ENCODE peak calls at places on chromosomes 12 and 14, in ten cellular contexts. T, S, L, E, U, A, H, O, D and M are unnamed samples.

GRCh38 chr14:81767266-81767987 is 233.8 kb upstream of the SEL1L start:
- DNase-seq in T (no peak), S (no peak), D (no peak), A (no peak), E (no peak), L (no peak), H (no peak), U (no peak), O (no peak), M (no peak)

GRCh38 chr12:76346798-76347420 is 1.3 kb downstream of the BBS10 start:
- DNase-seq in E (no peak), H (no peak), S (peak; percentile 25), L (no peak), A (no peak), T (peak; percentile 54), O (no peak), D (no peak), U (peak; percentile 50), M (no peak)

GRCh38 chr14:19800282-19801117 is 3.1 kb upstream of the OR4N2 start:
- DNase-seq in H (no peak), S (no peak), O (no peak), U (no peak), A (no peak), L (no peak), E (no peak), T (no peak), D (no peak), M (no peak)

GRCh38 chr12:119826661-119827435 is 50.3 kb downstream of the CIT start:
- DNase-seq in S (no peak), A (no peak), O (no peak), D (no peak), H (no peak), L (no peak), T (no peak), E (no peak), U (no peak), M (no peak)

GRCh38 chr12:56766535-56766934 is 3.4 kb downstream of the HSD17B6 start:
- DNase-seq in D (no peak), H (no peak), O (no peak), L (no peak), S (peak; percentile 70), T (no peak), U (no peak), A (no peak), E (no peak), M (no peak)

GRCh38 chr14:51938137-51938536 is 51.2 kb upstream of the RTRAF start:
- DNase-seq in O (no peak), A (no peak), H (no peak), S (no peak), U (no peak), T (no peak), D (no peak), L (no peak), E (no peak), M (no peak)

GRCh38 chr14:73283592-73284379 is 46.5 kb downstream of the PAPLN start:
- DNase-seq in L (no peak), D (no peak), O (no peak), A (no peak), T (peak; percentile 46), E (no peak), S (no peak), U (no peak), H (no peak), M (no peak)

GRCh38 chr12:39103552-39104165 is 198.3 kb upstream of the CPNE8 start:
- DNase-seq in E (no peak), A (no peak), T (peak; percentile 75), O (no peak), S (peak; percentile 15), H (peak; percentile 41), D (no peak), L (no peak), U (peak; percentile 59), M (no peak)

GRCh38 chr14:78698991-78699390 is 528.8 kb downstream of the NRXN3 start:
- DNase-seq in D (no peak), H (no peak), S (no peak), L (no peak), A (no peak), U (no peak), O (no peak), T (no peak), E (no peak), M (no peak)

GRCh38 chr14:66401447-66402095 is 84.6 kb upstream of the CCDC196 start:
- DNase-seq in D (no peak), A (no peak), S (no peak), U (peak; percentile 3), T (peak; percentile 4), H (no peak), O (no peak), L (no peak), E (no peak), M (no peak)

GRCh38 chr12:130139971-130140547 is 22.2 kb upstream of the FZD10 start:
- DNase-seq in O (no peak), L (no peak), A (no peak), H (no peak), D (no peak), S (no peak), T (peak; percentile 54), U (no peak), E (no peak), M (no peak)

GRCh38 chr14:65637780-65638179 is 225.2 kb downstream of the FUT8 start:
- DNase-seq in E (no peak), A (no peak), S (peak; percentile 72), U (no peak), D (no peak), O (no peak), H (no peak), T (no peak), L (no peak), M (no peak)

GRCh38 chr12:108589028-108589839 is 8.7 kb downstream of the TMEM119 start:
- DNase-seq in S (no peak), H (no peak), O (no peak), U (no peak), E (no peak), T (no peak), L (no peak), D (no peak), A (no peak), M (no peak)

GRCh38 chr14:93742761-93743160 is 45.5 kb downstream of the PRIMA1 start:
- DNase-seq in T (no peak), D (no peak), A (no peak), L (no peak), E (no peak), O (no peak), H (no peak), S (no peak), U (no peak), M (no peak)

GRCh38 chr12:113910751-113911272 is 55.3 kb downstream of the RBM19 start:
- DNase-seq in S (no peak), O (no peak), H (no peak), D (no peak), T (no peak), L (no peak), E (no peak), A (no peak), U (no peak), M (no peak)

GRCh38 chr14:68495101-68495637 is 297.7 kb downstream of the ZFP36L1 start:
- DNase-seq in E (no peak), D (no peak), L (no peak), A (no peak), O (no peak), S (no peak), H (no peak), U (no peak), T (no peak), M (no peak)

GRCh38 chr14:50974118-50974517 is 29.8 kb upstream of the PYGL start:
- DNase-seq in A (no peak), O (no peak), S (no peak), D (no peak), H (no peak), E (no peak), T (no peak), U (no peak), L (no peak), M (no peak)

GRCh38 chr12:50442178-50442908 is 41.7 kb downstream of the LARP4 start:
- DNase-seq in O (no peak), S (no peak), E (no peak), T (no peak), U (no peak), A (no peak), D (no peak), H (no peak), L (no peak), M (no peak)
- TF ChIP-seq EP300 in O (no peak), S (no peak), E (no peak), T (no peak), U (no peak), A (no peak), D (no peak), H (no peak), L (no peak), M (no peak)

GRCh38 chr12:6608592-6609311 is 1.6 kb upstream of the CHD4 start:
- DNase-seq in A (peak; percentile 81), O (no peak), L (no peak), D (no peak), U (peak; percentile 68), S (no peak), H (no peak), T (peak; percentile 58), E (peak; percentile 69), M (peak; percentile 81)
- TF ChIP-seq EP300 in A (no peak), O (no peak), L (no peak), D (no peak), U (no peak), S (no peak), H (no peak), T (no peak), E (no peak), M (no peak)

DNA sequence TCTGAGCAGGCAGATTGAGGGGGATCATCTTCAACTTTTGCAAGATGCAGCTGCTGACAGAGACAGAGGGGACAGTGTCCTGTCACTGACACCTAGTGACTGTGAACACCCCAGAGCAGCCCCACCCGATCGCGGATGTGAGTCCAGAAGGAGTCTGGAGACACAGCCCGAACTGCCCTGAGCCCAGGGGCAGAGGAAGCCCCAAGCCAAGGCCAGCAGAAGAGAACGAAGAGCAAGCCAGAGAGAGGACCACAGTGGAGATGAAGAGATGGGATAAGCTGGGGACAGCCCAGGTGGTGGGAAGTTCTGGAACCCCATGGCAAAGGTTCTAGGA is 21.7 kb upstream of the LRTM2 start:
- DNase-seq in T (no peak), U (no peak), H (no peak), O (no peak), S (no peak), E (no peak), D (no peak), L (no peak), A (no peak), M (no peak)
- TF ChIP-seq EP300 in T (no peak), U (no peak), H (no peak), O (no peak), S (no peak), E (no peak), D (no peak), L (no peak), A (no peak), M (no peak)

GRCh38 chr12:93514853-93515252 is 47.5 kb downstream of the MRPL42 start:
- DNase-seq in E (no peak), U (no peak), D (no peak), L (no peak), S (no peak), A (no peak), O (no peak), T (no peak), H (no peak), M (no peak)
- TF ChIP-seq EP300 in E (no peak), U (no peak), D (no peak), L (no peak), S (no peak), A (no peak), O (no peak), T (no peak), H (no peak), M (no peak)

GRCh38 chr12:9906888-9907287 is 25.3 kb downstream of the CLEC2A start:
- DNase-seq in T (no peak), E (no peak), S (no peak), U (no peak), O (peak; percentile 9), H (no peak), D (no peak), A (no peak), L (no peak), M (no peak)
- TF ChIP-seq EP300 in T (no peak), E (no peak), S (no peak), U (no peak), O (no peak), H (no peak), D (no peak), A (no peak), L (no peak), M (no peak)